ENCODE peak calls at places on chromosomes 5 and 9, in eight cellular contexts. P, U, F, K, H, W, S and R are unnamed samples.

GRCh38 chr9:17630531-17630949 is 51.7 kb downstream of the SH3GL2 start:
- DNase-seq in P (no peak), U (no peak), F (no peak), K (no peak), H (no peak), W (no peak), S (peak; percentile 49), R (no peak)

GRCh38 chr5:96343094-96343493 is 90.0 kb downstream of the PCSK1 start:
- DNase-seq in P (no peak), U (no peak), F (no peak), K (no peak), H (no peak), W (no peak), S (no peak), R (no peak)

GRCh38 chr9:137456061-137456863 is 2.9 kb downstream of the NSMF start:
- DNase-seq in P (no peak), U (no peak), F (no peak), K (no peak), H (no peak), W (peak; percentile 5), S (no peak), R (no peak)

GRCh38 chr5:171840701-171841522 is 55.3 kb downstream of the SMIM23 start:
- DNase-seq in P (no peak), U (no peak), F (no peak), K (no peak), H (no peak), W (no peak), S (no peak), R (no peak)

GRCh38 chr9:86353591-86354047 is 591 bp downstream of the TUT7 start:
- DNase-seq in P (no peak), U (peak; percentile 72), F (peak; percentile 14), K (no peak), H (no peak), W (no peak), S (no peak), R (peak; percentile 21)

GRCh38 chr9:81986051-81986450 is 2.5 kb upstream of the SPATA31D1 start:
- DNase-seq in P (no peak), U (no peak), F (no peak), K (no peak), H (no peak), W (no peak), S (no peak), R (no peak)

GRCh38 chr5:53170748-53171349 is 61.3 kb upstream of the MOCS2 start:
- DNase-seq in P (peak; percentile 65), U (peak; percentile 59), F (no peak), K (no peak), H (no peak), W (no peak), S (peak; percentile 44), R (no peak)

GRCh38 chr9:36407122-36407723 is 7.2 kb upstream of the RNF38 start:
- DNase-seq in P (peak; percentile 50), U (peak; percentile 81), F (peak; percentile 58), K (peak; percentile 23), H (peak; percentile 49), W (peak; percentile 36), S (peak; percentile 72), R (peak; percentile 67)

GRCh38 chr9:132627120-132627519 is 42.7 kb downstream of the DDX31 start:
- DNase-seq in P (no peak), U (no peak), F (no peak), K (no peak), H (no peak), W (no peak), S (no peak), R (no peak)

GRCh38 chr5:154701181-154701580 is 54.0 kb upstream of the LARP1 start:
- DNase-seq in P (no peak), U (no peak), F (no peak), K (no peak), H (no peak), W (no peak), S (no peak), R (no peak)

GRCh38 chr5:88996366-88996765 is 113.4 kb upstream of the MEF2C start:
- DNase-seq in P (no peak), U (peak; percentile 45), F (no peak), K (no peak), H (no peak), W (no peak), S (no peak), R (no peak)

GRCh38 chr9:14186096-14186495 is 127.8 kb downstream of the NFIB start:
- DNase-seq in P (no peak), U (no peak), F (no peak), K (no peak), H (no peak), W (no peak), S (no peak), R (no peak)

GRCh38 chr5:134079748-134080581 is 34.5 kb upstream of the TCF7 start:
- DNase-seq in P (no peak), U (no peak), F (peak; percentile 74), K (peak; percentile 51), H (no peak), W (no peak), S (no peak), R (peak; percentile 55)

GRCh38 chr5:154677921-154678320 is 77.3 kb upstream of the LARP1 start:
- DNase-seq in P (no peak), U (peak; percentile 38), F (no peak), K (no peak), H (no peak), W (no peak), S (peak; percentile 48), R (no peak)

GRCh38 chr5:118529361-118530154 is 458.8 kb downstream of the DTWD2 start:
- DNase-seq in P (no peak), U (peak; percentile 0), F (no peak), K (no peak), H (no peak), W (no peak), S (no peak), R (no peak)

GRCh38 chr5:138334867-138335447 is 3.1 kb upstream of the FAM53C start:
- DNase-seq in P (no peak), U (no peak), F (no peak), K (no peak), H (no peak), W (no peak), S (peak; percentile 54), R (no peak)

GRCh38 chr5:149268928-149269557 is 2.6 kb upstream of the AFAP1L1 start:
- DNase-seq in P (peak; percentile 66), U (peak; percentile 75), F (no peak), K (no peak), H (no peak), W (no peak), S (peak; percentile 56), R (peak; percentile 58)

GRCh38 chr9:21081999-21082398 is 4.3 kb upstream of the IFNB1 start:
- DNase-seq in P (no peak), U (peak; percentile 75), F (no peak), K (no peak), H (no peak), W (no peak), S (no peak), R (no peak)

GRCh38 chr9:27990524-27990923 is 417.2 kb upstream of the C9orf72 start:
- DNase-seq in P (no peak), U (no peak), F (no peak), K (no peak), H (no peak), W (no peak), S (no peak), R (no peak)

GRCh38 chr5:35029333-35029732 is 18.4 kb downstream of the AGXT2 start:
- DNase-seq in P (no peak), U (no peak), F (no peak), K (no peak), H (no peak), W (no peak), S (no peak), R (no peak)

GRCh38 chr5:14373685-14374084 is 207.9 kb upstream of the OTULINL start:
- DNase-seq in P (no peak), U (no peak), F (no peak), K (no peak), H (no peak), W (no peak), S (no peak), R (no peak)

GRCh38 chr5:115241881-115242642 is 20.6 kb downstream of the PGGT1B start:
- DNase-seq in P (no peak), U (no peak), F (no peak), K (no peak), H (no peak), W (no peak), S (no peak), R (no peak)

GRCh38 chr9:15743512-15743911 is 190.7 kb downstream of the CCDC171 start:
- DNase-seq in P (no peak), U (no peak), F (no peak), K (no peak), H (no peak), W (no peak), S (no peak), R (no peak)

GRCh38 chr5:76403713-76403962 is 553 bp downstream of the IQGAP2 start:
- DNase-seq in P (no peak), U (no peak), F (no peak), K (peak; percentile 4), H (no peak), W (no peak), S (no peak), R (no peak)

GRCh38 chr9:83062011-83062652 is 810 bp downstream of the RASEF start:
- DNase-seq in P (no peak), U (no peak), F (no peak), K (no peak), H (no peak), W (no peak), S (peak; percentile 68), R (no peak)

GRCh38 chr9:126397056-126397455 is 70.4 kb downstream of the MVB12B start:
- DNase-seq in P (no peak), U (peak; percentile 13), F (peak; percentile 58), K (peak; percentile 24), H (no peak), W (no peak), S (peak; percentile 32), R (peak; percentile 83)

GRCh38 chr5:125798311-125798710 is 624.9 kb upstream of the GRAMD2B start:
- DNase-seq in P (peak; percentile 34), U (peak; percentile 0), F (no peak), K (no peak), H (no peak), W (no peak), S (peak; percentile 17), R (no peak)

GRCh38 chr9:127866535-127866934 is 10.9 kb downstream of the AK1 start:
- DNase-seq in P (no peak), U (no peak), F (no peak), K (no peak), H (no peak), W (no peak), S (no peak), R (no peak)

GRCh38 chr5:72204946-72205345 is 97.7 kb downstream of the MAP1B start:
- DNase-seq in P (no peak), U (no peak), F (no peak), K (no peak), H (no peak), W (no peak), S (no peak), R (no peak)

GRCh38 chr5:170746952-170747340 is 36.6 kb upstream of the GABRP start:
- DNase-seq in P (no peak), U (no peak), F (no peak), K (no peak), H (no peak), W (no peak), S (no peak), R (no peak)

GRCh38 chr5:27612161-27612560 is 573.8 kb upstream of the CDH9 start:
- DNase-seq in P (no peak), U (no peak), F (no peak), K (no peak), H (no peak), W (no peak), S (no peak), R (no peak)

GRCh38 chr5:95709967-95710650 is 21.0 kb upstream of the RHOBTB3 start:
- DNase-seq in P (no peak), U (peak; percentile 94), F (no peak), K (no peak), H (peak; percentile 51), W (no peak), S (peak; percentile 98), R (no peak)

GRCh38 chr5:172846677-172847076 is 12.6 kb downstream of the ERGIC1 start:
- DNase-seq in P (no peak), U (no peak), F (no peak), K (no peak), H (no peak), W (no peak), S (no peak), R (no peak)

GRCh38 chr5:159184858-159185381 is 24.4 kb downstream of the RNF145 start:
- DNase-seq in P (no peak), U (peak; percentile 20), F (no peak), K (no peak), H (no peak), W (no peak), S (peak; percentile 78), R (no peak)